ENCODE peak calls at places on chromosome 18, in five cellular contexts. X is EH, Q is germinal center, O is NCI-H524, U is cardiac muscle cell. C is an unnamed sample.

GRCh38 chr18:35580748-35581534 is 599 bp upstream of the GALNT1 start:
- DNase-seq in O (peak; percentile 42), U (peak; percentile 88), Q (peak; percentile 54), X (peak; percentile 65), C (peak; percentile 67)

GRCh38 chr18:32093523-32093922 is 1.8 kb downstream of the RNF138 start:
- DNase-seq in O (no peak), Q (no peak), U (no peak), X (no peak), C (no peak)

GRCh38 chr18:25953111-25953510 is 137.3 kb downstream of the SS18 start:
- DNase-seq in U (no peak), Q (no peak), X (no peak), O (no peak), C (no peak)

GRCh38 chr18:3869848-3870247 is 419.9 kb downstream of the TGIF1 start:
- DNase-seq in O (peak; percentile 67), X (peak; percentile 73), U (peak; percentile 51), Q (no peak), C (no peak)

GRCh38 chr18:9719421-9719981 is 11.4 kb downstream of the RAB31 start:
- DNase-seq in O (no peak), U (no peak), Q (no peak), X (peak; percentile 88), C (no peak)

GRCh38 chr18:56168049-56168781 is 470.2 kb downstream of the TXNL1 start:
- DNase-seq in O (no peak), X (peak; percentile 96), Q (no peak), U (no peak), C (peak; percentile 69)

GRCh38 chr18:74460825-74461224 is 3.7 kb upstream of the DIPK1C start:
- DNase-seq in X (no peak), U (no peak), Q (no peak), O (no peak), C (no peak)

GRCh38 chr18:832085-832681 is 20.1 kb upstream of the YES1 start:
- DNase-seq in U (peak; percentile 49), O (peak; percentile 66), X (no peak), Q (no peak), C (peak; percentile 84)

C was measured in testis.